ENCODE peak calls at places on chromosomes 12 and 14, in six cellular contexts. R, M, Y, L, K and I are unnamed samples.

GRCh38 chr14:94320243-94320642 is 2.9 kb downstream of the SERPINA6 start:
- DNase-seq in R (peak), M (no peak), Y (no peak), L (no peak), K (no peak), I (no peak)

GRCh38 chr12:124374567-124374966 is 79.7 kb downstream of the RFLNA start:
- DNase-seq in R (no peak), M (peak), Y (no peak), L (no peak), K (no peak), I (no peak)

GRCh38 chr14:55869397-55870049 is 248.7 kb upstream of the PELI2 start:
- DNase-seq in R (no peak), M (no peak), Y (no peak), L (no peak), K (no peak), I (no peak)

GRCh38 chr14:68403191-68403781 is 389.6 kb downstream of the ZFP36L1 start:
- DNase-seq in R (peak), M (no peak), Y (no peak), L (no peak), K (no peak), I (no peak)

GRCh38 chr14:106141242-106142220 is 615.1 kb downstream of the TMEM121 start:
- DNase-seq in R (peak), M (no peak), Y (no peak), L (no peak), K (peak), I (no peak)

GRCh38 chr12:97784904-97785303 is 322.3 kb downstream of the RMST start:
- DNase-seq in R (no peak), M (no peak), Y (no peak), L (no peak), K (no peak), I (peak)

GRCh38 chr12:105279460-105280056 is 43.6 kb upstream of the APPL2 start:
- DNase-seq in R (peak), M (peak), Y (no peak), L (peak), K (peak), I (peak)

GRCh38 chr12:51788876-51789275 is 59.6 kb downstream of the FIGNL2 start:
- DNase-seq in R (peak), M (no peak), Y (no peak), L (no peak), K (no peak), I (no peak)

GRCh38 chr14:105470812-105471771 is 3.5 kb upstream of the CRIP2 start:
- DNase-seq in R (no peak), M (no peak), Y (no peak), L (peak), K (no peak), I (no peak)

GRCh38 chr12:93850476-93850875 is 173.3 kb downstream of the CRADD start:
- DNase-seq in R (no peak), M (no peak), Y (no peak), L (no peak), K (no peak), I (no peak)

GRCh38 chr14:88791629-88792571 is 853 bp downstream of the EML5 start:
- DNase-seq in R (peak), M (peak), Y (no peak), L (peak), K (peak), I (no peak)

GRCh38 chr12:75481774-75482173 is 1.2 kb downstream of the GLIPR1 start:
- DNase-seq in R (no peak), M (no peak), Y (no peak), L (no peak), K (no peak), I (no peak)

GRCh38 chr14:75318353-75318752 is 39.7 kb downstream of the FOS start:
- DNase-seq in R (no peak), M (no peak), Y (no peak), L (no peak), K (no peak), I (no peak)

GRCh38 chr12:67716817-67717216 is 68.3 kb downstream of the DYRK2 start:
- DNase-seq in R (no peak), M (no peak), Y (no peak), L (no peak), K (no peak), I (no peak)

GRCh38 chr12:916240-916639 is 33.3 kb downstream of the RAD52 start:
- DNase-seq in R (no peak), M (peak), Y (no peak), L (no peak), K (no peak), I (no peak)

GRCh38 chr12:31874961-31875608 is 84.1 kb upstream of the RESF1 start:
- DNase-seq in R (peak), M (no peak), Y (no peak), L (no peak), K (peak), I (no peak)

GRCh38 chr14:51419685-51420084 is 179.6 kb downstream of the TMX1 start:
- DNase-seq in R (peak), M (no peak), Y (no peak), L (no peak), K (peak), I (no peak)